ENCODE peak calls at places on chromosome 15, in six cellular contexts. C, G, X, P, O and Q are unnamed samples.

GRCh38 chr15:76187151-76187550 is 124.1 kb downstream of the ETFA start:
- DNase-seq in P (no peak), X (no peak), G (no peak), C (no peak), O (no peak), Q (no peak)

GRCh38 chr15:42705336-42705735 is 31.6 kb downstream of the CDAN1 start:
- DNase-seq in P (no peak), C (no peak), G (no peak), X (no peak), O (no peak), Q (no peak)

GRCh38 chr15:89419370-89419984 is 76.9 kb downstream of the RHCG start:
- DNase-seq in O (peak; percentile 66), X (no peak), G (no peak), C (peak; percentile 58), P (peak; percentile 36), Q (peak; percentile 37)

GRCh38 chr15:101093959-101094358 is 157.9 kb downstream of the CHSY1 start:
- DNase-seq in G (no peak), X (no peak), C (no peak), P (no peak), O (no peak), Q (no peak)

GRCh38 chr15:70498096-70498626 is 265.2 kb downstream of the UACA start:
- DNase-seq in P (no peak), X (no peak), G (no peak), C (no peak), O (no peak), Q (no peak)

GRCh38 chr15:96342611-96343528 is 12.4 kb downstream of the NR2F2 start:
- DNase-seq in O (no peak), G (no peak), X (no peak), C (no peak), P (no peak), Q (no peak)

GRCh38 chr15:44666208-44667038 is 3.0 kb upstream of the SPG11 start:
- DNase-seq in X (no peak), P (no peak), O (no peak), C (no peak), G (no peak), Q (no peak)

GRCh38 chr15:90101130-90101968 is 919 bp downstream of the IDH2 start:
- DNase-seq in G (no peak), C (peak; percentile 71), O (peak; percentile 46), X (peak; percentile 29), P (peak; percentile 19), Q (peak; percentile 86)

GRCh38 chr15:28921336-28921735 is 35.6 kb downstream of the APBA2 start:
- DNase-seq in P (no peak), G (no peak), C (no peak), X (no peak), O (no peak), Q (no peak)

GRCh38 chr15:86055688-86056087 is 24.0 kb upstream of the AGBL1 start:
- DNase-seq in P (no peak), G (no peak), C (no peak), O (no peak), X (no peak), Q (no peak)

GRCh38 chr15:71275098-71275497 is 159.8 kb downstream of the THSD4 start:
- DNase-seq in C (no peak), X (no peak), O (no peak), P (peak; percentile 78), G (no peak), Q (no peak)

GRCh38 chr15:85477730-85478129 is 97.3 kb downstream of the AKAP13 start:
- DNase-seq in C (no peak), O (no peak), X (no peak), G (no peak), P (peak; percentile 57), Q (no peak)

GRCh38 chr15:96625251-96625650 is 294.8 kb downstream of the NR2F2 start:
- DNase-seq in G (no peak), P (no peak), O (no peak), X (no peak), C (no peak), Q (no peak)

GRCh38 chr15:95439812-95440380 is 890.6 kb upstream of the NR2F2 start:
- DNase-seq in O (no peak), P (peak; percentile 64), G (no peak), X (no peak), C (no peak), Q (no peak)

GRCh38 chr15:29134239-29134638 is 135.4 kb downstream of the NSMCE3 start:
- DNase-seq in X (no peak), O (no peak), P (no peak), G (no peak), C (peak; percentile 14), Q (peak; percentile 16)

DNA sequence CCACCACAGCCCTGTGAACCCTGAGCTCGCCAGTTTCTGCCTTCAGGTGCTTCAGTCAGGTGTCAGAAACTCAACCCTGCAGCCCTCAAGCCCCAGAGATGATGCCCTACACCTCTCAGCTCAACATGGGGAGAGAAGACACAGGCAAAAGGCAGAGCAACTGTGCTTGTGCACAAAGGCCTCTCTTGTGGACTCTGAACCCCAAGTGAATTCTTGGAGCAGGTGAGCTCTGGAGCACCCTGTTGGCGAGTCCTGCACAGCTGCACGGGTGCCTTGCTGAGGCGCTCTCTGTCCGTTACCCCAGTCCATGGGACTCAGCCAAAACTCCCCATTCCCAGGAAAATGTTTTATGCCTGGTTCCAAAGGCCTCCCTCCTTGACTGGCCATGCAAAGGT is 197.0 kb downstream of the KLF13 start:
- DNase-seq in P (no peak), G (no peak), X (no peak), C (no peak), O (no peak), Q (no peak)
- H3K4me3 ChIP-seq in P (no peak overlapping the region), G (no peak overlapping the region), X (no peak overlapping the region), C (no peak overlapping the region), O (no peak overlapping the region), Q (no peak overlapping the region)

DNA sequence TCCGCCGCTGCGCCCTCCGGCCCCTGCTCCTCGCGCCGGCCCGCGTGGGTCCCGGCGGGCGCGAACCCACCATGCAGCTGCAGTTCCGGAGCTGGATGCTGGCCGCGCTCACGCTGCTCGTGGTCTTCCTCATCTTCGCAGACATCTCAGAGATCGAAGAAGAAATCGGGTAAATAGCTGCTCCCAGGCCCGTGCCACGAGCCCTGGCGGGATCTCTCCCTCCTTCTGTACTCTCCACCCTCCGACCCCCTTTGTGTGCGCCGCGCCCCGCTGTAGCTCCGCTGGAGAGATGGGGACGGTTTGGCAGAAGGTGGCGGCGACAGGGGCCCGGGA is 279 bp downstream of the ST8SIA2 start:
- DNase-seq in P (no peak), X (no peak), G (no peak), O (no peak), C (no peak), Q (no peak)
- H3K4me3 ChIP-seq in P (no peak overlapping the region), X (no peak overlapping the region), G (no peak overlapping the region), O (no peak overlapping the region), C (no peak overlapping the region), Q (peak overlapping the region; percentile 38)

GRCh38 chr15:97963779-97964178 is 3.3 kb downstream of the ARRDC4 start:
- DNase-seq in G (no peak), O (no peak), P (no peak), C (no peak), X (no peak), Q (no peak)

GRCh38 chr15:97959738-97960363 is 652 bp upstream of the ARRDC4 start:
- DNase-seq in C (no peak), O (no peak), P (no peak), G (no peak), X (no peak), Q (no peak)

GRCh38 chr15:97961067-97961954 is 808 bp downstream of the ARRDC4 start:
- DNase-seq in O (peak; percentile 70), C (peak; percentile 80), P (peak; percentile 31), G (no peak), X (no peak), Q (peak; percentile 82)

GRCh38 chr15:97960364-97961066 is at the start of gene ARRDC4:
- DNase-seq in X (peak; percentile 63), G (peak; percentile 79), P (peak; percentile 100), C (peak; percentile 99), O (peak; percentile 100), Q (peak; percentile 100)

DNA sequence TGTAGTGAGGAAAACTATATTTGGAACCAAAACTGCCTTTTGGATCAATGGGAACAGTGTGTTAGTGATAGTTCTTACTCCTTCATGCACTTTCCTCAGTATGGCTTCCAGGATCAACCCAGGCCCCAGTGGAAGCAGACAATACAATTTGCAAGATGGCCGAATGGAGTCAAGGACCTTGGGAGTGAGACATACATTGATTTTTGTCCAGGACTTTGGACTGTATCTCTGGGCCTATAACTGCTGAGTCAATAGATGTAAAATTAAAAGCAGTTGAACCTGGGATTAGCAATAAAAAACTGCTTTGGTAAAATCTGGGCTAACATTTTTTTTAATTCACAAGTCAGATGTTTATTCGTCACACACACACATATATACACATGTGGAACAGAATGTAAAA is 1.8 kb downstream of the ARRDC4 start:
- DNase-seq in G (no peak), P (no peak), C (no peak), X (no peak), O (no peak), Q (no peak)
- H3K4me3 ChIP-seq in G (no peak overlapping the region), P (peak overlapping the region; percentile 82), C (no peak overlapping the region), X (no peak overlapping the region), O (no peak overlapping the region), Q (peak overlapping the region; percentile 92)

GRCh38 chr15:68578960-68579935 is at the start of gene CORO2B:
- DNase-seq in X (no peak), C (peak; percentile 35), O (no peak), P (peak; percentile 46), G (no peak), Q (peak; percentile 73)
- H3K4me3 ChIP-seq in X (peak within 1 kb of the TSS; percentile 59), C (no peak within 1 kb of the TSS), O (no peak within 1 kb of the TSS), P (peak within 1 kb of the TSS; percentile 69), G (peak within 1 kb of the TSS; percentile 52), Q (peak within 1 kb of the TSS; percentile 93)

GRCh38 chr15:63815796-63816533 is 17.8 kb downstream of the HERC1 start:
- DNase-seq in O (no peak), X (no peak), G (no peak), C (no peak), P (peak; percentile 46), Q (no peak)

GRCh38 chr15:63820210-63820609 is 13.5 kb downstream of the HERC1 start:
- DNase-seq in O (no peak), G (no peak), P (no peak), C (no peak), X (no peak), Q (no peak)

GRCh38 chr15:63818191-63818590 is 15.6 kb downstream of the HERC1 start:
- DNase-seq in O (no peak), P (peak; percentile 25), C (no peak), X (no peak), G (no peak), Q (no peak)

GRCh38 chr15:63818628-63819027 is 15.1 kb downstream of the HERC1 start:
- DNase-seq in O (no peak), P (no peak), G (no peak), C (no peak), X (no peak), Q (no peak)

GRCh38 chr15:63819645-63820044 is 14.1 kb downstream of the HERC1 start:
- DNase-seq in P (no peak), O (no peak), C (no peak), G (no peak), X (no peak), Q (no peak)
- H3K4me3 ChIP-seq in P (no peak overlapping the region), O (no peak overlapping the region), C (no peak overlapping the region), G (no peak overlapping the region), X (no peak overlapping the region), Q (no peak overlapping the region)

GRCh38 chr15:25671132-25671531 is 192.0 kb downstream of the ATP10A start:
- DNase-seq in X (no peak), O (no peak), P (peak; percentile 46), G (no peak), C (no peak), Q (no peak)
- H3K4me3 ChIP-seq in X (no peak overlapping the region), O (no peak overlapping the region), P (no peak overlapping the region), G (no peak overlapping the region), C (no peak overlapping the region), Q (no peak overlapping the region)